ENCODE peak calls at places on chromosomes 7 and 10, in five cellular contexts. One of them, this sample, is unnamed.

GRCh38 chr7:113945018-113945938 is 26.5 kb upstream of the PPP1R3A start:
- DNase-seq in GM12878: no peak
- DNase-seq in GM13977: no peak
- DNase-seq in IMR-90: no peak
- DNase-seq in OCI-LY7: no peak
- DNase-seq in this sample: no peak

GRCh38 chr7:92421676-92422435 is 25.4 kb upstream of the GATAD1 start:
- DNase-seq in IMR-90: peak
- DNase-seq in GM12878: no peak
- DNase-seq in OCI-LY7: peak
- DNase-seq in GM13977: no peak
- DNase-seq in this sample: no peak

GRCh38 chr7:40234046-40234445 is 99.2 kb downstream of the SUGCT start:
- DNase-seq in OCI-LY7: peak
- DNase-seq in GM12878: no peak
- DNase-seq in IMR-90: no peak
- DNase-seq in GM13977: no peak
- DNase-seq in this sample: peak

GRCh38 chr7:39595102-39595620 is 28.2 kb upstream of the RALA start:
- DNase-seq in OCI-LY7: no peak
- DNase-seq in GM13977: no peak
- DNase-seq in IMR-90: peak
- DNase-seq in GM12878: no peak
- DNase-seq in this sample: no peak

GRCh38 chr10:47141349-47141748 is 158.6 kb upstream of the GDF10 start:
- DNase-seq in OCI-LY7: no peak
- DNase-seq in GM13977: no peak
- DNase-seq in IMR-90: no peak
- DNase-seq in GM12878: no peak
- DNase-seq in this sample: no peak

GRCh38 chr7:41334071-41334862 is 368.6 kb downstream of the INHBA start:
- DNase-seq in OCI-LY7: no peak
- DNase-seq in GM12878: no peak
- DNase-seq in IMR-90: no peak
- DNase-seq in GM13977: no peak
- DNase-seq in this sample: no peak

GRCh38 chr10:76401006-76401405 is 969.6 kb downstream of the LRMDA start:
- DNase-seq in GM12878: no peak
- DNase-seq in IMR-90: no peak
- DNase-seq in OCI-LY7: no peak
- DNase-seq in GM13977: no peak
- DNase-seq in this sample: no peak

GRCh38 chr10:77180104-77180503 is 457.5 kb downstream of the KCNMA1 start:
- DNase-seq in GM12878: no peak
- DNase-seq in GM13977: no peak
- DNase-seq in OCI-LY7: no peak
- DNase-seq in IMR-90: no peak
- DNase-seq in this sample: no peak

GRCh38 chr7:73683916-73684693 is 708 bp downstream of the BUD23 start:
- DNase-seq in GM12878: no peak
- DNase-seq in OCI-LY7: no peak
- DNase-seq in GM13977: no peak
- DNase-seq in IMR-90: no peak
- DNase-seq in this sample: no peak

GRCh38 chr10:117374506-117375359 is 507 bp downstream of the PDZD8 start:
- DNase-seq in OCI-LY7: peak
- DNase-seq in GM12878: no peak
- DNase-seq in IMR-90: peak
- DNase-seq in GM13977: peak
- DNase-seq in this sample: no peak

GRCh38 chr10:78255796-78256638 is 222.4 kb downstream of the RPS24 start:
- DNase-seq in OCI-LY7: no peak
- DNase-seq in GM12878: no peak
- DNase-seq in IMR-90: peak
- DNase-seq in GM13977: no peak
- DNase-seq in this sample: no peak

GRCh38 chr7:100891555-100891954 is 2.0 kb upstream of the UFSP1 start:
- DNase-seq in OCI-LY7: no peak
- DNase-seq in GM13977: no peak
- DNase-seq in IMR-90: peak
- DNase-seq in GM12878: no peak
- DNase-seq in this sample: no peak

GRCh38 chr7:92834661-92835139 is 1.7 kb downstream of the CDK6 start:
- DNase-seq in IMR-90: no peak
- DNase-seq in OCI-LY7: no peak
- DNase-seq in GM12878: no peak
- DNase-seq in GM13977: peak
- DNase-seq in this sample: peak

GRCh38 chr10:65350619-65351018 is 1575.2 kb upstream of the LRRTM3 start:
- DNase-seq in GM12878: no peak
- DNase-seq in GM13977: no peak
- DNase-seq in IMR-90: no peak
- DNase-seq in OCI-LY7: no peak
- DNase-seq in this sample: no peak

GRCh38 chr7:129471402-129471827 is 30.9 kb upstream of the SMKR1 start:
- DNase-seq in IMR-90: no peak
- DNase-seq in OCI-LY7: no peak
- DNase-seq in GM12878: no peak
- DNase-seq in GM13977: no peak
- DNase-seq in this sample: no peak

GRCh38 chr7:69598487-69599148 is 343 bp downstream of the AUTS2 start:
- DNase-seq in GM13977: peak
- DNase-seq in OCI-LY7: peak
- DNase-seq in IMR-90: no peak
- DNase-seq in GM12878: no peak
- DNase-seq in this sample: peak

GRCh38 chr7:87878208-87878735 is 2.0 kb downstream of the DBF4 start:
- DNase-seq in GM12878: no peak
- DNase-seq in OCI-LY7: no peak
- DNase-seq in GM13977: no peak
- DNase-seq in IMR-90: peak
- DNase-seq in this sample: no peak

GRCh38 chr10:84607044-84607443 is 278.7 kb downstream of the CCSER2 start:
- DNase-seq in GM13977: no peak
- DNase-seq in OCI-LY7: no peak
- DNase-seq in IMR-90: no peak
- DNase-seq in GM12878: no peak
- DNase-seq in this sample: no peak

GRCh38 chr7:94912085-94912484 is 4.7 kb downstream of the PPP1R9A start:
- DNase-seq in GM13977: no peak
- DNase-seq in OCI-LY7: no peak
- DNase-seq in GM12878: no peak
- DNase-seq in IMR-90: no peak
- DNase-seq in this sample: no peak

GRCh38 chr7:114922652-114923402 is 933 bp downstream of the MDFIC start:
- DNase-seq in GM12878: no peak
- DNase-seq in IMR-90: peak
- DNase-seq in GM13977: peak
- DNase-seq in OCI-LY7: no peak
- DNase-seq in this sample: peak

GRCh38 chr7:774161-775109 is 47.4 kb upstream of the PRKAR1B start:
- DNase-seq in IMR-90: peak
- DNase-seq in GM13977: peak
- DNase-seq in GM12878: no peak
- DNase-seq in OCI-LY7: peak
- DNase-seq in this sample: peak

GRCh38 chr10:78578929-78579328 is 489.8 kb upstream of the ZMIZ1 start:
- DNase-seq in IMR-90: peak
- DNase-seq in GM13977: no peak
- DNase-seq in GM12878: peak
- DNase-seq in OCI-LY7: no peak
- DNase-seq in this sample: no peak

GRCh38 chr10:8334631-8335030 is 280.1 kb downstream of the GATA3 start:
- DNase-seq in GM13977: no peak
- DNase-seq in GM12878: no peak
- DNase-seq in IMR-90: no peak
- DNase-seq in OCI-LY7: no peak
- DNase-seq in this sample: no peak

GRCh38 chr10:6516277-6516676 is 63.8 kb downstream of the PRKCQ start:
- DNase-seq in GM12878: no peak
- DNase-seq in IMR-90: no peak
- DNase-seq in GM13977: no peak
- DNase-seq in OCI-LY7: no peak
- DNase-seq in this sample: no peak

GRCh38 chr10:13708256-13708990 is 121.7 kb downstream of the PRPF18 start:
- DNase-seq in IMR-90: no peak
- DNase-seq in OCI-LY7: no peak
- DNase-seq in GM13977: no peak
- DNase-seq in GM12878: no peak
- DNase-seq in this sample: no peak

GRCh38 chr7:16078076-16078952 is 343.0 kb downstream of the CRPPA start:
- DNase-seq in GM12878: no peak
- DNase-seq in OCI-LY7: peak
- DNase-seq in IMR-90: peak
- DNase-seq in GM13977: peak
- DNase-seq in this sample: peak

GRCh38 chr10:85648279-85648754 is 718.3 kb downstream of the GRID1 start:
- DNase-seq in OCI-LY7: no peak
- DNase-seq in IMR-90: no peak
- DNase-seq in GM12878: no peak
- DNase-seq in GM13977: no peak
- DNase-seq in this sample: no peak

DNA sequence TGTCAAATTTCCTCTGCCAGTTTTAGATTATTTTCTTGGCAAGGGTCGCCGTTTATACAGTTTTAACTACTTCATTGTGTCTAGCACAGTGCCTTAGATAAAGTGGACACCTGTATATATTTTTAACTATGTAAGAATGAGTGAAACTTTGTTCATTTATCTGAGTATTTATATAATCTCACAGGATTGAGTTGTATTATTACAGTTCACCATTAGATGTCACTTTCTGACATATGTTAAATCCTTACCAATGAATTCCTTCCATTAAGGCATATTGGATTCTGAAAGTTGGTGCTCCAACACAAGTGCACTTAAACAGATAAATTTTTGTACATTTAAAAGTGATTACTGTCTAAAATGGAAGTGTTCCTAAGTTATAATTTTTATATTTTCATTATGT is 43.0 kb downstream of the ZMYND11 start:
- DNase-seq in GM13977: no peak
- DNase-seq in OCI-LY7: peak
- DNase-seq in GM12878: no peak
- DNase-seq in IMR-90: peak
- DNase-seq in this sample: no peak
- TF ChIP-seq CTCF in GM13977: peak
- TF ChIP-seq CTCF in OCI-LY7: peak
- TF ChIP-seq CTCF in GM12878: peak
- TF ChIP-seq CTCF in IMR-90: peak
- TF ChIP-seq CTCF in this sample: peak

GRCh38 chr10:129922598-129923123 is 41.4 kb downstream of the EBF3 start:
- DNase-seq in GM12878: no peak
- DNase-seq in OCI-LY7: no peak
- DNase-seq in GM13977: no peak
- DNase-seq in IMR-90: no peak
- DNase-seq in this sample: no peak

GRCh38 chr10:129919358-129919757 is 44.7 kb downstream of the EBF3 start:
- DNase-seq in GM12878: no peak
- DNase-seq in GM13977: no peak
- DNase-seq in IMR-90: no peak
- DNase-seq in OCI-LY7: no peak
- DNase-seq in this sample: no peak

GRCh38 chr10:129918836-129919235 is 45.2 kb downstream of the EBF3 start:
- DNase-seq in OCI-LY7: no peak
- DNase-seq in GM12878: no peak
- DNase-seq in IMR-90: no peak
- DNase-seq in GM13977: no peak
- DNase-seq in this sample: no peak

GRCh38 chr10:129921801-129922597 is 42.1 kb downstream of the EBF3 start:
- DNase-seq in OCI-LY7: no peak
- DNase-seq in GM13977: no peak
- DNase-seq in GM12878: no peak
- DNase-seq in IMR-90: no peak
- DNase-seq in this sample: no peak

GRCh38 chr10:129921065-129921670 is 42.9 kb downstream of the EBF3 start:
- DNase-seq in GM13977: no peak
- DNase-seq in GM12878: no peak
- DNase-seq in IMR-90: no peak
- DNase-seq in OCI-LY7: no peak
- DNase-seq in this sample: no peak
- TF ChIP-seq CTCF in GM13977: no peak
- TF ChIP-seq CTCF in GM12878: no peak
- TF ChIP-seq CTCF in IMR-90: no peak
- TF ChIP-seq CTCF in OCI-LY7: no peak
- TF ChIP-seq CTCF in this sample: no peak

DNA sequence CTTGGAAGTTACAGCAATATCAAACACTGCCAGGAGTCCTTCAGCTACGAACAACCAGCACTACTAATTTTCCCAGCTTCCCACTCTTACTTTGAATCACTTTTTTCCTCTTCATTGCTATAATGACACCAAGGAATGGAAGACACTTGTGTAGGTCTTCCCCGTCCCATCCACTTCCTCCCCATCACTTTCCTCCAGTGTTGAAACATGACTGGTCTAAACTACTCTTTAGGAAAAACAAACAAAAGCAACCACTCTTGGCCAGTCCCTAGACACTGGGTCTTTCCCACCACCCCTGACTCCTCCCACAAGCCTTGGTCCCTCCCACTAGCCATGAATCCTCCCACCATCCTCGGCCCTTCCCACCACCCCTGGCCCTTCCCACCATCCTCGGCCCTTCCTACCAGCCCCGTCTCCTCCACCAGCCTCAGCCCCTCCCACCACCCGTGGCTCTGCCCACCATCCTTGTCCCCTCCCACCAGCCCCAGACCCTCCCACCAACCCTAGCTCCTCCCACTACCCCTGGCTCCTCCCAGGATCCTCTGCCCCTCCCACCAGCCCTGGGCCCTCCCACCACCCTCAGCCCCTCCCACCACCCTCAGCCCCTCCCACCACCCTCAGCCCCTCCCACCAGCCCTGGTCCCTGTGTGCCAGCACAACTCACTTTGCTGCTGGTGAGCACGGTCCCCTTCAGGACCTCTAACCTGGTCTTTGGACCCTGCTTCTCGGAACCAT is 68.5 kb downstream of the CXCL12 start:
- DNase-seq in OCI-LY7: peak
- DNase-seq in GM13977: no peak
- DNase-seq in IMR-90: no peak
- DNase-seq in GM12878: no peak
- DNase-seq in this sample: no peak
- TF ChIP-seq CTCF in OCI-LY7: no peak
- TF ChIP-seq CTCF in GM13977: no peak
- TF ChIP-seq CTCF in IMR-90: no peak
- TF ChIP-seq CTCF in GM12878: no peak
- TF ChIP-seq CTCF in this sample: no peak

GRCh38 chr10:122725768-122726167 is 26.1 kb upstream of the C10orf120 start:
- DNase-seq in GM12878: no peak
- DNase-seq in IMR-90: no peak
- DNase-seq in OCI-LY7: no peak
- DNase-seq in GM13977: no peak
- DNase-seq in this sample: no peak
- TF ChIP-seq CTCF in GM12878: no peak
- TF ChIP-seq CTCF in IMR-90: no peak
- TF ChIP-seq CTCF in OCI-LY7: peak
- TF ChIP-seq CTCF in GM13977: no peak
- TF ChIP-seq CTCF in this sample: no peak

This sample was measured in GM10248.